ENCODE peak calls at places on chromosome X, in eight cellular contexts. N, Y, T, Z, W, Q, E and H are unnamed samples.

GRCh38 chrX:139738581-139738980 is 30.6 kb upstream of the MCF2 start:
- DNase-seq in Y (peak), T (no peak), W (peak), E (no peak), Q (no peak), Z (no peak), N (peak), H (no peak)

GRCh38 chrX:71619193-71619592 is 882 bp upstream of the CXCR3 start:
- DNase-seq in Y (peak), W (no peak), Q (no peak), E (no peak), Z (no peak), T (no peak), N (no peak), H (no peak)

GRCh38 chrX:153657161-153657560 is 10.2 kb downstream of the DUSP9 start:
- DNase-seq in Z (no peak), N (no peak), W (no peak), Q (no peak), T (no peak), E (no peak), Y (no peak), H (no peak)

GRCh38 chrX:25968920-25969319 is 169.2 kb upstream of the MAGEB18 start:
- DNase-seq in N (no peak), E (no peak), Y (no peak), Z (no peak), W (peak), T (no peak), Q (no peak), H (no peak)

GRCh38 chrX:140034916-140035315 is 69.6 kb upstream of the CXorf66 start:
- DNase-seq in Y (no peak), Z (no peak), W (no peak), T (no peak), N (peak), Q (no peak), E (no peak), H (no peak)

GRCh38 chrX:10137516-10137915 is 19.3 kb upstream of the CLCN4 start:
- DNase-seq in Y (no peak), E (no peak), Z (no peak), N (no peak), Q (no peak), T (no peak), W (no peak), H (peak)

GRCh38 chrX:95754411-95754810 is 930.2 kb upstream of the DIAPH2 start:
- DNase-seq in T (no peak), W (no peak), Z (no peak), Q (no peak), E (no peak), Y (no peak), N (no peak), H (no peak)

GRCh38 chrX:39777623-39778025 is 320.1 kb downstream of the BCOR start:
- DNase-seq in W (no peak), Z (no peak), E (no peak), N (no peak), T (no peak), Q (no peak), Y (no peak), H (no peak)

GRCh38 chrX:106972896-106973295 is 27.1 kb downstream of the MORC4 start:
- DNase-seq in E (no peak), N (no peak), Q (no peak), W (no peak), T (no peak), Y (no peak), Z (no peak), H (no peak)

GRCh38 chrX:69150294-69150960 is 14.8 kb downstream of the PJA1 start:
- DNase-seq in Z (no peak), Q (peak), W (no peak), Y (no peak), E (no peak), T (no peak), N (no peak), H (no peak)

GRCh38 chrX:67893931-67894330 is 350.1 kb downstream of the AR start:
- DNase-seq in Q (no peak), Y (peak), E (no peak), Z (no peak), N (peak), W (peak), T (no peak), H (no peak)

GRCh38 chrX:47723689-47724088 is 64.7 kb upstream of the UXT start:
- DNase-seq in N (no peak), W (no peak), E (no peak), Q (no peak), Z (no peak), Y (no peak), T (no peak), H (no peak)

GRCh38 chrX:77493677-77494553 is 46.7 kb downstream of the FGF16 start:
- DNase-seq in T (no peak), W (peak), Z (no peak), Q (no peak), N (peak), Y (peak), E (no peak), H (no peak)

GRCh38 chrX:17082831-17083230 is 136.4 kb downstream of the REPS2 start:
- DNase-seq in E (no peak), N (peak), T (no peak), Z (no peak), W (peak), Q (peak), Y (no peak), H (no peak)

GRCh38 chrX:136933617-136934145 is 53.2 kb upstream of the RBMX start:
- DNase-seq in Z (no peak), T (no peak), E (no peak), Q (no peak), W (no peak), N (no peak), Y (no peak), H (no peak)

GRCh38 chrX:16316336-16316735 is 149.1 kb downstream of the MAGEB17 start:
- DNase-seq in Y (no peak), E (no peak), W (no peak), Z (no peak), N (no peak), Q (no peak), T (no peak), H (no peak)

GRCh38 chrX:34903316-34903715 is 39.3 kb upstream of the FAM47B start:
- DNase-seq in E (no peak), N (peak), Z (no peak), W (peak), Q (no peak), Y (peak), T (no peak), H (no peak)

GRCh38 chrX:53831662-53832635 is 145.4 kb upstream of the HUWE1 start:
- DNase-seq in Z (no peak), W (peak), N (peak), E (no peak), T (no peak), Q (peak), Y (peak), H (no peak)

GRCh38 chrX:71637848-71638247 is 19.5 kb upstream of the CXCR3 start:
- DNase-seq in Z (no peak), N (peak), T (no peak), Y (peak), E (no peak), W (peak), Q (no peak), H (no peak)

GRCh38 chrX:130097507-130098201 is 12.6 kb downstream of the ELF4 start:
- DNase-seq in W (no peak), T (no peak), Y (no peak), N (no peak), E (no peak), Z (peak), Q (no peak), H (no peak)

GRCh38 chrX:110181459-110182137 is 136.3 kb downstream of the AMMECR1 start:
- DNase-seq in Z (no peak), W (no peak), T (no peak), E (no peak), N (no peak), Q (no peak), Y (no peak), H (no peak)

GRCh38 chrX:30875957-30876356 is 13.1 kb downstream of the TAB3 start:
- DNase-seq in W (peak), Z (no peak), Q (no peak), Y (peak), T (no peak), N (peak), E (no peak), H (no peak)

GRCh38 chrX:19906293-19906692 is 18.9 kb upstream of the SH3KBP1 start:
- DNase-seq in N (no peak), E (no peak), Z (no peak), Y (no peak), T (no peak), W (no peak), Q (no peak), H (no peak)

GRCh38 chrX:72053508-72053907 is 78.2 kb downstream of the RTL5 start:
- DNase-seq in N (no peak), Y (no peak), T (no peak), W (no peak), E (no peak), Q (no peak), Z (no peak), H (no peak)

GRCh38 chrX:125953769-125954168 is 212.3 kb downstream of the DCAF12L2 start:
- DNase-seq in N (no peak), Q (no peak), W (no peak), T (no peak), E (no peak), Z (no peak), Y (no peak), H (no peak)

GRCh38 chrX:113675278-113675677 is 834.6 kb upstream of the AMOT start:
- DNase-seq in Z (no peak), Y (peak), Q (no peak), E (no peak), W (peak), T (no peak), N (peak), H (no peak)

GRCh38 chrX:15242899-15243555 is 26.9 kb downstream of the ASB9 start:
- DNase-seq in T (no peak), N (peak), Z (no peak), E (no peak), Q (peak), W (peak), Y (peak), H (no peak)

GRCh38 chrX:139826065-139827044 is 106.5 kb downstream of the ATP11C start:
- DNase-seq in Y (peak), W (peak), Z (no peak), Q (no peak), T (no peak), E (no peak), N (peak), H (no peak)

GRCh38 chrX:42944381-42944998 is 166.5 kb upstream of the PPP1R2C start:
- DNase-seq in T (no peak), N (no peak), W (no peak), Z (no peak), Y (no peak), Q (no peak), E (no peak), H (no peak)

GRCh38 chrX:101037231-101037630 is 14.7 kb downstream of the TRMT2B start:
- DNase-seq in N (no peak), E (no peak), Z (no peak), W (no peak), T (no peak), Y (no peak), Q (no peak), H (no peak)

GRCh38 chrX:74458738-74459137 is 37.4 kb downstream of the SLC16A2 start:
- DNase-seq in E (no peak), Q (no peak), Y (peak), Z (no peak), T (no peak), W (peak), N (peak), H (no peak)

GRCh38 chrX:48781705-48782104 is 4.7 kb upstream of the GATA1 start:
- DNase-seq in Y (no peak), N (no peak), T (no peak), E (no peak), Q (no peak), Z (no peak), W (no peak), H (no peak)

GRCh38 chrX:13938053-13938765 is 91.5 kb downstream of the GEMIN8 start:
- DNase-seq in E (no peak), Y (no peak), Z (peak), N (peak), Q (no peak), W (no peak), T (peak), H (no peak)

GRCh38 chrX:115344885-115345653 is 55.6 kb downstream of the LUZP4 start:
- DNase-seq in N (peak), W (peak), T (peak), Y (peak), Q (peak), Z (peak), E (peak), H (peak)

GRCh38 chrX:31555506-31555905 is 483.7 kb upstream of the FTHL17 start:
- DNase-seq in Z (no peak), E (no peak), Y (peak), Q (no peak), N (peak), W (peak), T (no peak), H (peak)

GRCh38 chrX:16087081-16087480 is 36.3 kb upstream of the GRPR start:
- DNase-seq in W (no peak), T (no peak), Y (no peak), Q (no peak), N (no peak), Z (no peak), E (no peak), H (no peak)

GRCh38 chrX:21528076-21528475 is 130.1 kb downstream of the KLHL34 start:
- DNase-seq in T (no peak), Q (no peak), N (peak), W (peak), E (no peak), Z (no peak), Y (no peak), H (no peak)

GRCh38 chrX:153824348-153824747 is 6.0 kb downstream of the PDZD4 start:
- DNase-seq in Z (no peak), E (no peak), N (no peak), Y (no peak), Q (no peak), W (no peak), T (no peak), H (no peak)

GRCh38 chrX:87518504-87518903 is 902 bp downstream of the KLHL4 start:
- DNase-seq in Y (peak), W (peak), T (no peak), Q (no peak), N (peak), E (no peak), Z (no peak), H (no peak)
- H3K4me3 ChIP-seq in Y (peak), W (peak), T (no peak), Q (no peak), N (no peak), E (peak), Z (peak), H (peak)

DNA sequence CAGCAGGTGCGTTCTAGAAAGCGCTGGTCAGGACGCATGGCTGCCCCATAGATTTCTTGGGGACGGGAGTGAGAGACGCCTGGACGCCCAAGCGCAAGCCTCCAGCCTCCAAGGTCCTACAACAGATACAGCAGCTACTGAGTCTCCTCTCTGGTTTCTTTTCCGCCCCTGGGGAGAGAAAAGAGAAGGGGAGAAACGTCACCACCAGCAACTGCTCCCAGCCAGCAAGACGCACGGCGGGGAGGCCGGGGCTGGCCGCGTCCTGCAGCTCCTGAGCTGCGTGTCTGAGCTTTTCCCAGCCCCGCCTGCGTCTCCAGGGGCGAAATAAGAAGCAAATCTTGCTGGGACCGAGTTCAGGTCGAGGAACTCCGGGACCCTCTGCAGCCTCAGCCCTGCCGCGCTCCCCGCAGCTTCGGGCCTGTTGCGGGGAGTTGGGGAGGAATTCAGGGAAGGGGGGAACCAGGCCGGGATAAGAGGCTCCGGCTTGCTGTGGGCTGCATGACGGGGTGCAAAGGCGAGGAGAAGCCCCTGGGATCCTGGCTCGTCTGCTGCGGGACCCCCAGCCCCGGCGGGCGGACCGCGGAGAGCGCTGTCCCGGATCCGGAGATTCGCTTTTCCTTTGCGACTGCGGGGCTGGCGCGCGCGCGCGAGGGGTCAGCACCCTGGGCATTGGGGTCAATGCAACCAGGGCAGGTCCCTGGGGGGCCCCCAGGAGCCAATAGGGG is 6.8 kb upstream of the SHOX start:
- DNase-seq in Q (no peak), W (no peak), T (no peak), E (no peak), Y (no peak), N (peak), Z (no peak), H (no peak)
- H3K4me3 ChIP-seq in Q (no peak), W (no peak), T (no peak), E (peak), Y (no peak), N (no peak), Z (no peak), H (no peak)

GRCh38 chrX:54920610-54921426 is at the start of gene TRO:
- DNase-seq in W (no peak), Y (no peak), N (peak), E (no peak), Z (no peak), Q (no peak), T (no peak), H (no peak)
- H3K4me3 ChIP-seq in W (peak), Y (peak), N (peak), E (peak), Z (peak), Q (no peak), T (peak), H (peak)

GRCh38 chrX:104310657-104311056 is 55.9 kb upstream of the ESX1 start:
- DNase-seq in N (no peak), T (no peak), Y (no peak), Q (no peak), E (no peak), W (peak), Z (no peak), H (no peak)

GRCh38 chrX:104306180-104306579 is 51.4 kb upstream of the ESX1 start:
- DNase-seq in E (no peak), Q (no peak), Z (no peak), T (no peak), Y (no peak), N (no peak), W (no peak), H (no peak)

GRCh38 chrX:104309169-104309568 is 54.4 kb upstream of the ESX1 start:
- DNase-seq in Y (no peak), W (no peak), E (no peak), Z (no peak), N (no peak), Q (no peak), T (no peak), H (no peak)

GRCh38 chrX:104307341-104307740 is 52.6 kb upstream of the ESX1 start:
- DNase-seq in Z (no peak), Y (peak), E (no peak), W (no peak), Q (no peak), N (peak), T (no peak), H (no peak)

GRCh38 chrX:104310084-104310483 is 55.4 kb upstream of the ESX1 start:
- DNase-seq in E (no peak), W (peak), Q (no peak), N (peak), Z (no peak), T (no peak), Y (peak), H (no peak)
- H3K4me3 ChIP-seq in E (no peak), W (no peak), Q (peak), N (peak), Z (no peak), T (no peak), Y (peak), H (no peak)

GRCh38 chrX:151692825-151693224 is 2.4 kb upstream of the PRRG3 start:
- DNase-seq in W (no peak), T (no peak), N (no peak), E (no peak), Y (no peak), Z (no peak), Q (no peak), H (no peak)

GRCh38 chrX:151694121-151694520 is 1.1 kb upstream of the PRRG3 start:
- DNase-seq in E (no peak), T (no peak), Y (no peak), Z (no peak), W (no peak), Q (no peak), N (no peak), H (no peak)

GRCh38 chrX:151694661-151695582 is at the start of gene PRRG3:
- DNase-seq in T (no peak), Y (no peak), Q (no peak), N (no peak), E (no peak), Z (no peak), W (no peak), H (no peak)

GRCh38 chrX:151697537-151697936 is 2.3 kb downstream of the PRRG3 start:
- DNase-seq in T (no peak), N (peak), Y (peak), W (peak), E (no peak), Q (no peak), Z (no peak), H (no peak)

DNA sequence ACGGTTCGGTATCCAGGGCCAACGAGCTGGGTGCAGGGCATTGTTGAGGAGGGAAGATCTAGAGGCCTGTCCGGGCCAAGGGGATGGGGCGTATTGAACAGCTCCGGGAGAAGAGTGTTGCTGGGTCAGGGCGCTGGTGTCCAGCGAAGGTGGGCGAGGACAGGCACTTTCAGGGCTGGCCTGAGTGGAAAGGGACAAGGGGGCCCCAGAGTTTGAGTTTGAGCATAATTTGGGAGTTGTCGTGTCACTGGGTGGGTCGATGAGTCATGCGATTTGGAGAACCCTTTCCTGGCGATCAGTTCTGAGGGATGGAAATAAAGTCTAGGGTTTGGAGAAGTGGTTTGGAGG is 299 bp downstream of the PRRG3 start:
- DNase-seq in N (no peak), Z (no peak), E (no peak), Y (no peak), Q (no peak), T (no peak), W (no peak), H (no peak)
- H3K4me3 ChIP-seq in N (no peak), Z (no peak), E (no peak), Y (no peak), Q (no peak), T (peak), W (no peak), H (peak)